ENCODE peak calls at places on chromosome X, in five cellular contexts. J is kidney epithelial cell, C is SK-N-SH, H is cardiac muscle cell, B is A549. X is an unnamed sample.

GRCh38 chrX:120560405-120560841 is 339 bp downstream of the CUL4B start:
- DNase-seq in H (peak; percentile 39), B (no peak), J (no peak), C (no peak), X (no peak)

GRCh38 chrX:25079020-25079419 is 63.3 kb upstream of the ARX start:
- DNase-seq in B (no peak), J (no peak), H (no peak), C (no peak), X (no peak)

GRCh38 chrX:19673334-19674040 is 158.2 kb upstream of the MAP3K15 start:
- DNase-seq in B (peak; percentile 93), H (no peak), C (no peak), J (peak; percentile 69), X (peak; percentile 92)

GRCh38 chrX:45009371-45010000 is 136.5 kb downstream of the KDM6A start:
- DNase-seq in C (no peak), B (peak; percentile 47), J (no peak), H (no peak), X (no peak)

GRCh38 chrX:103384672-103385071 is 8.3 kb downstream of the BEX3 start:
- DNase-seq in B (no peak), H (no peak), J (no peak), C (no peak), X (no peak)

GRCh38 chrX:8879750-8880149 is 78.6 kb upstream of the FAM9A start:
- DNase-seq in J (no peak), C (peak; percentile 33), H (no peak), B (peak; percentile 26), X (no peak)

GRCh38 chrX:150127216-150127615 is 188.9 kb upstream of the EOLA2 start:
- DNase-seq in J (no peak), C (no peak), H (no peak), B (no peak), X (no peak)

GRCh38 chrX:70168238-70169188 is 8.8 kb upstream of the DGAT2L6 start:
- DNase-seq in B (peak; percentile 62), J (peak; percentile 34), C (no peak), H (peak; percentile 10), X (peak; percentile 16)

GRCh38 chrX:8748855-8749254 is 16.9 kb upstream of the ANOS1 start:
- DNase-seq in J (no peak), C (peak; percentile 47), B (peak; percentile 39), H (peak; percentile 61), X (no peak)

GRCh38 chrX:72021975-72022374 is 109.7 kb downstream of the RTL5 start:
- DNase-seq in B (peak; percentile 39), C (no peak), J (no peak), H (no peak), X (no peak)

GRCh38 chrX:123835661-123836371 is 24.0 kb upstream of the XIAP start:
- DNase-seq in C (no peak), B (peak; percentile 78), J (peak; percentile 55), H (no peak), X (peak; percentile 24)

GRCh38 chrX:42524374-42524773 is 253.6 kb downstream of the PPP1R2C start:
- DNase-seq in J (peak; percentile 78), H (no peak), B (no peak), C (no peak), X (peak; percentile 34)

GRCh38 chrX:1190596-1191145 is 21.8 kb downstream of the CRLF2 start:
- DNase-seq in C (no peak), J (no peak), H (no peak), B (no peak), X (no peak)

GRCh38 chrX:538311-538710 is 92.3 kb upstream of the SHOX start:
- DNase-seq in J (no peak), B (no peak), H (no peak), C (no peak), X (no peak)

GRCh38 chrX:46506076-46506475 is 39.1 kb downstream of the ZNF674 start:
- DNase-seq in J (no peak), C (no peak), H (no peak), B (no peak), X (no peak)

GRCh38 chrX:23792861-23793553 is 10.0 kb downstream of the SAT1 start:
- DNase-seq in B (no peak), J (no peak), H (no peak), C (no peak), X (no peak)

GRCh38 chrX:97790850-97791249 is 907.1 kb downstream of the RPA4 start:
- DNase-seq in C (no peak), J (no peak), B (no peak), H (no peak), X (no peak)

GRCh38 chrX:15437724-15438123 is 53.5 kb upstream of the VEGFD start:
- DNase-seq in C (no peak), H (no peak), J (no peak), B (no peak), X (no peak)

GRCh38 chrX:19793471-19793870 is 93.9 kb downstream of the SH3KBP1 start:
- DNase-seq in C (no peak), B (no peak), J (no peak), H (no peak), X (no peak)

GRCh38 chrX:130083107-130083490 is 27.2 kb downstream of the ELF4 start:
- DNase-seq in B (no peak), C (no peak), H (no peak), J (no peak), X (no peak)
- H3K4me3 ChIP-seq in B (no peak overlapping the region), C (no peak overlapping the region), H (no peak overlapping the region), J (no peak overlapping the region), X (no peak overlapping the region)

GRCh38 chrX:132740316-132741123 is 217.9 kb downstream of the HS6ST2 start:
- DNase-seq in H (peak; percentile 32), J (no peak), B (no peak), C (peak; percentile 25), X (no peak)
- TF ChIP-seq CTCF in H (peak; percentile 60), J (peak; percentile 70), B (peak; percentile 38), C (peak; percentile 67), X (peak; percentile 75)

GRCh38 chrX:135421537-135421931 is 210 bp upstream of the SMIM10L2A start:
- DNase-seq in H (peak; percentile 78), J (peak; percentile 26), B (peak; percentile 79), C (peak; percentile 89), X (peak; percentile 6)
- H3K4me3 ChIP-seq in H (peak overlapping the region; percentile 48), J (peak overlapping the region; percentile 36), B (peak overlapping the region; percentile 57), C (peak overlapping the region; percentile 45), X (peak overlapping the region; percentile 26)

GRCh38 chrX:54483946-54484345 is 12.1 kb downstream of the FGD1 start:
- DNase-seq in J (no peak), C (no peak), H (no peak), B (no peak), X (no peak)

GRCh38 chrX:54479471-54480122 is 16.4 kb downstream of the FGD1 start:
- DNase-seq in B (no peak), H (peak; percentile 36), J (no peak), C (no peak), X (no peak)

GRCh38 chrX:54484666-54485065 is 11.4 kb downstream of the FGD1 start:
- DNase-seq in J (no peak), H (peak; percentile 5), C (peak; percentile 45), B (no peak), X (no peak)

GRCh38 chrX:54482839-54483593 is 13.0 kb downstream of the FGD1 start:
- DNase-seq in B (no peak), C (peak; percentile 63), J (no peak), H (no peak), X (no peak)

DNA sequence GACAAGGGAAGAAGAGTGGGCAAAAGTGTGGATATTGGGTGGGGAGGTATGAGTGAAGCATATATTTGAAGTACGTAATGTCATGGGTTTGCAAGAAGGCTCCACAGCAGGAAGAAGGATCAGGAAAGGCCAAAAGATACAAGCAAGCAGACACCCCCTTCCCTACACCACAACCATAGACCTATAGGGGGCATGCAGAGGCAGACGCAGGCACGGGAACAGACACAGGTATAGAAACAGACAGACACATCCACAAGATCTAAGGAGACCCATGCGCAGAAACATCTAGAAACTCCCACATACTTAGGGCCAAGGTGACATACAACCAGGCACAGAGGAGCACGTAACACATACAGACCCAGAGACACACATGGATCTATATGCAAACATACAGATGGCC is 14.3 kb downstream of the FGD1 start:
- DNase-seq in B (no peak), J (no peak), C (peak; percentile 51), H (no peak), X (no peak)
- TF ChIP-seq CTCF in B (no peak), J (peak; percentile 3), C (no peak), H (peak; percentile 23), X (no peak)

GRCh38 chrX:118347131-118347530 is 1.2 kb downstream of the WDR44 start:
- DNase-seq in H (peak; percentile 6), B (no peak), J (no peak), C (peak; percentile 4), X (peak; percentile 12)

GRCh38 chrX:118346258-118347094 is 570 bp downstream of the WDR44 start:
- DNase-seq in C (peak; percentile 54), J (no peak), H (peak; percentile 44), B (peak; percentile 46), X (no peak)

GRCh38 chrX:118348186-118348810 is 2.4 kb downstream of the WDR44 start:
- DNase-seq in C (no peak), J (no peak), H (no peak), B (no peak), X (no peak)

GRCh38 chrX:118345401-118346257 is at the start of gene WDR44:
- DNase-seq in C (peak; percentile 88), B (peak; percentile 96), H (peak; percentile 94), J (peak; percentile 64), X (peak; percentile 83)

DNA sequence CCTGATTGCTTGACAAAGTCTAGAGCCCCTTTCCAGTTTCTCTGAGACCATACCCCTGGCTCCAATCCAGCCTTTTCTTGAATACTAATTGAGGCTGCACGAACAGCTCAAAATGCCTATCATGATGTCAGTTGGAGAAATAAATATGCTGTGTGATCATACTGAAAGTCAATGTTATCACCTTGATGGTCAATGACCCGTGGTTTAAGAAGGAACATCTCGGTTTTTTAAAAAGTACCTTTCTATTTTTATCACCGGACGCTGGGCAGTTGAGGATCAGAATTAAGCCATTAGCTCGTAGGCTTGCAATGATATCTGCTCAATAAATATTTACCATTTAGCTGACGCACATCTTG is 883 bp upstream of the WDR44 start:
- DNase-seq in B (no peak), J (no peak), H (no peak), C (no peak), X (no peak)
- H3K4me3 ChIP-seq in B (peak overlapping the region; percentile 98), J (peak overlapping the region; percentile 47), H (peak overlapping the region; percentile 18), C (peak overlapping the region; percentile 53), X (peak overlapping the region; percentile 79)

GRCh38 chrX:132493095-132493494 is 4.3 kb upstream of the MBNL3 start:
- DNase-seq in C (no peak), B (no peak), J (no peak), H (no peak), X (no peak)

GRCh38 chrX:132488819-132489255 is at the start of gene MBNL3:
- DNase-seq in J (no peak), B (peak; percentile 20), C (peak; percentile 52), H (peak; percentile 80), X (no peak)

GRCh38 chrX:132490086-132490419 is 1.2 kb upstream of the MBNL3 start:
- DNase-seq in B (no peak), H (no peak), J (no peak), C (no peak), X (no peak)

GRCh38 chrX:132489256-132490085 is 633 bp upstream of the MBNL3 start:
- DNase-seq in C (peak; percentile 69), H (peak; percentile 70), B (peak; percentile 1), J (no peak), X (no peak)

DNA sequence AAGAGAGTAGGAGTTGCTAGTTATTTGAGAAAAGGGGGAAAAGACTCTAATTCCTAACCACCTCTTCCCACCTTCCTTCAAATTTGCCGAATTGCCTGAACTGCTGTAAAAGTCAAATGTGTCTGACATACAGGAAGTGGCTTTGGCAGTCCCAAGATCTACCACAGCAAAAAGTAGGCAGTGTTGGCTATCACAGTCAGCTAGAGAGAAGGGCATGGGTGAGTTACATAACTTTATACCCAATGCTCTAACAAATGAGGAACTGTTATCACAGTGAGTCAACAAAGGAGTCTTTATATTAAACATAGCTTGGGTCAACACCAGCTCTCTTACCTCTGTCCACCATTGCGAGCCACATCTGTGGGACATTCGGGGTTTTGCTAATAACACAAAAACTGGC is 2.4 kb upstream of the MBNL3 start:
- DNase-seq in H (no peak), B (peak; percentile 6), J (no peak), C (no peak), X (no peak)
- TF ChIP-seq CTCF in H (no peak), B (no peak), J (no peak), C (no peak), X (no peak)